ENCODE peak calls at places on chromosomes 1 and 21, in five cellular contexts. N is Peyer's patch, Y is foreskin fibroblast, H is left lung, X is AG10803. B is an unnamed sample.

GRCh38 chr1:223189903-223190724 is 47.1 kb upstream of the TLR5 start:
- DNase-seq in N (no peak), Y (no peak), H (no peak), X (peak; percentile 68), B (peak; percentile 23)

GRCh38 chr1:166479052-166479631 is 312.3 kb upstream of the FAM78B start:
- DNase-seq in N (no peak), Y (peak; percentile 7), H (no peak), X (peak; percentile 29), B (no peak)

GRCh38 chr1:151326619-151327222 is 495 bp downstream of the PI4KB start:
- DNase-seq in N (no peak), Y (no peak), H (no peak), X (peak; percentile 40), B (no peak)

GRCh38 chr1:73943270-73943669 is 254.7 kb downstream of the LRRIQ3 start:
- DNase-seq in N (no peak), Y (no peak), H (no peak), X (no peak), B (no peak)

GRCh38 chr1:225735252-225736149 is 42.1 kb upstream of the SRP9 start:
- DNase-seq in N (no peak), Y (peak; percentile 95), H (no peak), X (peak; percentile 97), B (peak; percentile 97)

GRCh38 chr1:229023651-229024295 is 247.1 kb upstream of the RAB4A start:
- DNase-seq in N (no peak), Y (no peak), H (no peak), X (no peak), B (no peak)

GRCh38 chr1:204563780-204564179 is 47.6 kb downstream of the MDM4 start:
- DNase-seq in N (no peak), Y (no peak), H (no peak), X (no peak), B (no peak)

GRCh38 chr1:29357452-29357851 is 121.1 kb downstream of the PTPRU start:
- DNase-seq in N (no peak), Y (no peak), H (no peak), X (no peak), B (no peak)

GRCh38 chr1:104189207-104189606 is 439.5 kb downstream of the AMY1C start:
- DNase-seq in N (no peak), Y (no peak), H (no peak), X (no peak), B (no peak)

GRCh38 chr1:240562111-240562590 is 49.8 kb downstream of the GREM2 start:
- DNase-seq in N (no peak), Y (peak; percentile 51), H (no peak), X (peak; percentile 62), B (peak; percentile 18)

GRCh38 chr1:206575165-206575893 is 36.9 kb downstream of the EIF2D start:
- DNase-seq in N (no peak), Y (peak; percentile 82), H (no peak), X (peak; percentile 93), B (peak; percentile 64)
- H3K4me3 ChIP-seq in N (no peak overlapping the region), Y (no peak overlapping the region), H (peak overlapping the region; percentile 0), X (no peak overlapping the region), B (no peak overlapping the region)

GRCh38 chr1:28249013-28249870 is 10.1 kb upstream of the SESN2 start:
- DNase-seq in N (no peak), Y (peak; percentile 47), H (peak; percentile 83), X (peak; percentile 87), B (no peak)
- H3K4me3 ChIP-seq in N (no peak overlapping the region), Y (peak overlapping the region; percentile 0), H (no peak overlapping the region), X (peak overlapping the region; percentile 10), B (peak overlapping the region; percentile 10)

GRCh38 chr1:160209656-160210046 is 4.5 kb downstream of the PEA15 start:
- DNase-seq in N (no peak), Y (no peak), H (no peak), X (no peak), B (no peak)

GRCh38 chr1:160207118-160207650 is 2.0 kb downstream of the PEA15 start:
- DNase-seq in N (no peak), Y (no peak), H (no peak), X (no peak), B (no peak)

GRCh38 chr1:160209041-160209655 is 4.0 kb downstream of the PEA15 start:
- DNase-seq in N (no peak), Y (no peak), H (no peak), X (no peak), B (no peak)

GRCh38 chr1:160207751-160208150 is 2.6 kb downstream of the PEA15 start:
- DNase-seq in N (no peak), Y (no peak), H (no peak), X (no peak), B (no peak)

GRCh38 chr1:160208179-160209040 is 3.2 kb downstream of the PEA15 start:
- DNase-seq in N (no peak), Y (no peak), H (no peak), X (no peak), B (no peak)
- H3K4me3 ChIP-seq in N (no peak overlapping the region), Y (no peak overlapping the region), H (no peak overlapping the region), X (peak overlapping the region; percentile 27), B (no peak overlapping the region)

GRCh38 chr1:243354511-243355153 is 98.8 kb downstream of the SDCCAG8 start:
- DNase-seq in N (no peak), Y (no peak), H (no peak), X (peak; percentile 22), B (no peak)
- H3K4me3 ChIP-seq in N (peak overlapping the region; percentile 7), Y (peak overlapping the region; percentile 49), H (peak overlapping the region; percentile 19), X (peak overlapping the region; percentile 46), B (no peak overlapping the region)

GRCh38 chr1:9718006-9718680 is 66.6 kb downstream of the PIK3CD start:
- DNase-seq in N (no peak), Y (no peak), H (no peak), X (no peak), B (no peak)
- H3K4me3 ChIP-seq in N (peak overlapping the region; percentile 21), Y (no peak overlapping the region), H (no peak overlapping the region), X (no peak overlapping the region), B (no peak overlapping the region)

DNA sequence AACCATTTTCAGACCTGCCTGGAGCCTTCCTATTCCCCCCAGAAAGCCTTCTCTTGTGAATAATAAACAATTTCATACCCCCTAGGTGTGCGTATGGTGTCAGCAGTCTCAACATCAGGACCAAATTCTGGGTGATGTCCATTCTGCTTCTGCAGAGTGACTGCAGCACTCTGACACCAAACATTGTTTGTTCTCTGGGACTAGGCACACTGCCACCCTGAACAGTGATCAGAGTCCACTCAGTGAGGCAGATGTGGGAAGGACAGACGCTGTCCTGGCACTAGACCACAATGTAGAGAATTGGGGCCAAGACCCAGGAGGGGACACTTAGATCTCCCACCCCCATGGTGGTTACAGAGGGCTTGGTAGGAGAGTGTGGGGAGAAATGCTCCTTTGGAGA is 175.1 kb downstream of the BACH1 start:
- DNase-seq in N (no peak), Y (no peak), H (no peak), X (no peak), B (no peak)
- H3K4me3 ChIP-seq in N (no peak overlapping the region), Y (no peak overlapping the region), H (no peak overlapping the region), X (no peak overlapping the region), B (no peak overlapping the region)

GRCh38 chr1:169427081-169427611 is at the start of gene CCDC181:
- DNase-seq in N (no peak), Y (peak; percentile 30), H (peak; percentile 74), X (peak; percentile 3), B (peak; percentile 29)

GRCh38 chr1:169421309-169421708 is 6.0 kb downstream of the CCDC181 start:
- DNase-seq in N (no peak), Y (no peak), H (no peak), X (no peak), B (no peak)

GRCh38 chr1:169426174-169426716 is 1.0 kb downstream of the CCDC181 start:
- DNase-seq in N (no peak), Y (no peak), H (no peak), X (no peak), B (no peak)
- H3K4me3 ChIP-seq in N (no peak overlapping the region), Y (peak overlapping the region; percentile 73), H (no peak overlapping the region), X (no peak overlapping the region), B (peak overlapping the region; percentile 69)